ENCODE peak calls at places on chromosomes 1 and 21, in ten cellular contexts. Z is NCI-H2081 treated with DMSO at 0.1 percent for 48 hours; X is fibroblast of the aortic adventitia; F is stimulated activated naive B cell treated with anti-CD40 and anti-IgM and Interleukin-4, amounts not matched to agents 10 μg/mL and 1 μg/mL and 100 μg/mL, for 72 hours; H is NCI-H226; Y is neural progenitor cell; C is stimulated activated CD8-positive, alpha-beta memory T cell treated with anti-CD3 and anti-CD28 coated beads, Interleukin-7, amount 100 ng/mL, for 1 hour; D is hypothalamus; V is GM12891; T is AG08395. E is an unnamed sample.

GRCh38 chr1:226476657-226477319 is 68.9 kb upstream of the PARP1 start:
- DNase-seq in Z (no peak), X (no peak), F (no peak), H (no peak), Y (no peak), C (no peak), D (no peak), V (no peak), T (no peak), E (no peak)

GRCh38 chr1:180510882-180511281 is 8.5 kb upstream of the ACBD6 start:
- DNase-seq in Z (no peak), X (no peak), F (no peak), H (no peak), Y (no peak), C (no peak), D (no peak), V (no peak), T (no peak), E (no peak)

GRCh38 chr1:27630859-27631491 is 4.0 kb downstream of the FGR start:
- DNase-seq in Z (no peak), X (no peak), F (peak), H (no peak), Y (no peak), C (no peak), D (no peak), V (no peak), T (no peak), E (no peak)

GRCh38 chr1:36327421-36328087 is 4.1 kb upstream of the EVA1B start:
- DNase-seq in Z (no peak), X (peak), F (no peak), H (peak), Y (no peak), C (no peak), D (no peak), V (no peak), T (peak), E (no peak)

GRCh38 chr1:111565079-111565478 is 54.5 kb upstream of the RAP1A start:
- DNase-seq in Z (no peak), X (peak), F (no peak), H (peak), Y (no peak), C (no peak), D (no peak), V (no peak), T (peak), E (no peak)

GRCh38 chr1:233477359-233477758 is 136.5 kb upstream of the KCNK1 start:
- DNase-seq in Z (no peak), X (no peak), F (no peak), H (no peak), Y (no peak), C (no peak), D (no peak), V (no peak), T (no peak), E (no peak)

GRCh38 chr1:22773981-22774471 is 63.4 kb downstream of the EPHB2 start:
- DNase-seq in Z (no peak), X (peak), F (no peak), H (peak), Y (no peak), C (no peak), D (no peak), V (no peak), T (peak), E (no peak)

GRCh38 chr1:42209516-42210370 is 45.2 kb upstream of the GUCA2A start:
- DNase-seq in Z (no peak), X (peak), F (no peak), H (peak), Y (no peak), C (no peak), D (no peak), V (no peak), T (no peak), E (no peak)

GRCh38 chr1:5371270-5371669 is 621.0 kb downstream of the NPHP4 start:
- DNase-seq in Z (no peak), X (no peak), F (no peak), H (no peak), Y (no peak), C (no peak), D (no peak), V (no peak), T (no peak), E (no peak)

GRCh38 chr1:62386351-62387121 is 50.3 kb upstream of the USP1 start:
- DNase-seq in Z (no peak), X (peak), F (no peak), H (peak), Y (no peak), C (no peak), D (no peak), V (no peak), T (no peak), E (no peak)

GRCh38 chr1:67853704-67854103 is 20.4 kb upstream of the GNG12 start:
- DNase-seq in Z (peak), X (peak), F (no peak), H (peak), Y (peak), C (no peak), D (no peak), V (no peak), T (peak), E (no peak)

GRCh38 chr1:195520757-195521156 is 1087.5 kb downstream of the KCNT2 start:
- DNase-seq in Z (no peak), X (no peak), F (no peak), H (no peak), Y (no peak), C (no peak), D (no peak), V (no peak), T (no peak), E (no peak)

GRCh38 chr1:203557390-203557789 is 63.4 kb downstream of the OPTC start:
- DNase-seq in Z (no peak), X (peak), F (no peak), H (peak), Y (no peak), C (no peak), D (no peak), V (no peak), T (peak), E (no peak)

GRCh38 chr1:115301438-115302020 is 36.5 kb downstream of the NGF start:
- DNase-seq in Z (no peak), X (peak), F (no peak), H (no peak), Y (no peak), C (no peak), D (no peak), V (no peak), T (no peak), E (no peak)

GRCh38 chr1:205856433-205856832 is 6.5 kb upstream of the PM20D1 start:
- DNase-seq in Z (no peak), X (no peak), F (no peak), H (no peak), Y (no peak), C (no peak), D (no peak), V (no peak), T (no peak), E (no peak)

GRCh38 chr1:190479537-190479936 is 1.9 kb upstream of the BRINP3 start:
- DNase-seq in Z (no peak), X (no peak), F (no peak), H (no peak), Y (peak), C (no peak), D (no peak), V (no peak), T (no peak), E (no peak)

GRCh38 chr21:45542242-45542666 is at the start of gene SLC19A1:
- DNase-seq in Z (no peak), X (peak), F (peak), H (peak), Y (peak), C (peak), D (no peak), V (peak), T (peak), E (peak)

GRCh38 chr1:24384251-24385090 is 29.1 kb downstream of the STPG1 start:
- DNase-seq in Z (no peak), X (peak), F (no peak), H (peak), Y (no peak), C (no peak), D (no peak), V (peak), T (peak), E (no peak)

GRCh38 chr1:205438213-205439158 is 16.6 kb upstream of the LEMD1 start:
- DNase-seq in Z (peak), X (peak), F (no peak), H (peak), Y (no peak), C (no peak), D (no peak), V (no peak), T (peak), E (no peak)

GRCh38 chr1:44801491-44802305 is 1.5 kb downstream of the PLK3 start:
- DNase-seq in Z (no peak), X (peak), F (no peak), H (peak), Y (no peak), C (no peak), D (no peak), V (no peak), T (no peak), E (no peak)

GRCh38 chr1:34263411-34263810 is 86.7 kb downstream of the C1orf94 start:
- DNase-seq in Z (no peak), X (peak), F (no peak), H (no peak), Y (no peak), C (no peak), D (no peak), V (no peak), T (no peak), E (no peak)

GRCh38 chr1:227890451-227891222 is 57.1 kb downstream of the WNT9A start:
- DNase-seq in Z (no peak), X (no peak), F (no peak), H (no peak), Y (no peak), C (no peak), D (no peak), V (peak), T (no peak), E (peak)

GRCh38 chr1:167737169-167737568 is 15.4 kb downstream of the MPZL1 start:
- DNase-seq in Z (no peak), X (no peak), F (no peak), H (no peak), Y (no peak), C (no peak), D (no peak), V (no peak), T (no peak), E (no peak)

GRCh38 chr1:90761156-90761555 is 44.1 kb upstream of the BARHL2 start:
- DNase-seq in Z (no peak), X (no peak), F (no peak), H (no peak), Y (peak), C (no peak), D (no peak), V (no peak), T (no peak), E (no peak)

GRCh38 chr21:38751379-38752050 is 54.2 kb upstream of the ETS2 start:
- DNase-seq in Z (no peak), X (peak), F (no peak), H (no peak), Y (no peak), C (no peak), D (no peak), V (no peak), T (no peak), E (no peak)

GRCh38 chr1:38579056-38579455 is 280.5 kb downstream of the RRAGC start:
- DNase-seq in Z (no peak), X (no peak), F (no peak), H (no peak), Y (no peak), C (no peak), D (no peak), V (no peak), T (no peak), E (no peak)

GRCh38 chr1:244324176-244324883 is 127.4 kb downstream of the ADSS2 start:
- DNase-seq in Z (no peak), X (no peak), F (no peak), H (no peak), Y (no peak), C (no peak), D (no peak), V (no peak), T (no peak), E (no peak)

GRCh38 chr21:25094695-25095094 is 512.6 kb downstream of the MRPL39 start:
- DNase-seq in Z (no peak), X (no peak), F (no peak), H (no peak), Y (no peak), C (no peak), D (no peak), V (no peak), T (no peak), E (no peak)

GRCh38 chr1:5990913-5991783 is 1.1 kb downstream of the NPHP4 start:
- DNase-seq in Z (no peak), X (peak), F (peak), H (no peak), Y (peak), C (no peak), D (no peak), V (peak), T (peak), E (peak)

GRCh38 chr1:244226440-244226839 is 175.4 kb downstream of the ZBTB18 start:
- DNase-seq in Z (no peak), X (no peak), F (no peak), H (peak), Y (no peak), C (no peak), D (no peak), V (no peak), T (no peak), E (no peak)

GRCh38 chr1:170414989-170415733 is 116.8 kb upstream of the GORAB start:
- DNase-seq in Z (no peak), X (peak), F (no peak), H (no peak), Y (no peak), C (no peak), D (no peak), V (no peak), T (peak), E (no peak)

GRCh38 chr1:97384294-97384952 is 536.4 kb downstream of the DPYD start:
- DNase-seq in Z (no peak), X (peak), F (no peak), H (peak), Y (no peak), C (no peak), D (no peak), V (no peak), T (peak), E (no peak)